ENCODE peak calls at places on chromosomes 1 and 21, in seven cellular contexts. One of them, this sample, is unnamed.

GRCh38 chr1:200302192-200302892 is 107.5 kb downstream of the ZNF281 start:
- DNase-seq in CD8-positive, alpha-beta memory T cell: peak
- DNase-seq in fibroblast of lung: peak
- DNase-seq in activated CD8-positive, alpha-beta memory T cell treated with anti-CD3 and anti-CD28 coated beads, Interleukin-2, amount 10 ng/mL, durations not matched to agents 7 days and 5 days: peak
- DNase-seq in EH: peak
- DNase-seq in effector memory CD8-positive, alpha-beta T cell: peak
- DNase-seq in NAMALWA: peak
- DNase-seq in this sample: no peak

GRCh38 chr1:1826356-1827088 is 48.3 kb upstream of the NADK start:
- DNase-seq in EH: peak
- DNase-seq in NAMALWA: no peak
- DNase-seq in fibroblast of lung: peak
- DNase-seq in activated CD8-positive, alpha-beta memory T cell treated with anti-CD3 and anti-CD28 coated beads, Interleukin-2, amount 10 ng/mL, durations not matched to agents 7 days and 5 days: no peak
- DNase-seq in CD8-positive, alpha-beta memory T cell: no peak
- DNase-seq in effector memory CD8-positive, alpha-beta T cell: no peak
- DNase-seq in this sample: no peak

GRCh38 chr1:101178341-101178687 is 58.5 kb upstream of the S1PR1 start:
- DNase-seq in activated CD8-positive, alpha-beta memory T cell treated with anti-CD3 and anti-CD28 coated beads, Interleukin-2, amount 10 ng/mL, durations not matched to agents 7 days and 5 days: no peak
- DNase-seq in CD8-positive, alpha-beta memory T cell: no peak
- DNase-seq in EH: no peak
- DNase-seq in fibroblast of lung: no peak
- DNase-seq in NAMALWA: no peak
- DNase-seq in effector memory CD8-positive, alpha-beta T cell: no peak
- DNase-seq in this sample: no peak

GRCh38 chr1:87439821-87440220 is 111.1 kb downstream of the LMO4 start:
- DNase-seq in EH: no peak
- DNase-seq in activated CD8-positive, alpha-beta memory T cell treated with anti-CD3 and anti-CD28 coated beads, Interleukin-2, amount 10 ng/mL, durations not matched to agents 7 days and 5 days: no peak
- DNase-seq in effector memory CD8-positive, alpha-beta T cell: no peak
- DNase-seq in CD8-positive, alpha-beta memory T cell: no peak
- DNase-seq in fibroblast of lung: no peak
- DNase-seq in NAMALWA: no peak
- DNase-seq in this sample: no peak

GRCh38 chr1:59163268-59164092 is 133.4 kb upstream of the FGGY start:
- DNase-seq in NAMALWA: no peak
- DNase-seq in CD8-positive, alpha-beta memory T cell: no peak
- DNase-seq in fibroblast of lung: peak
- DNase-seq in effector memory CD8-positive, alpha-beta T cell: no peak
- DNase-seq in EH: peak
- DNase-seq in activated CD8-positive, alpha-beta memory T cell treated with anti-CD3 and anti-CD28 coated beads, Interleukin-2, amount 10 ng/mL, durations not matched to agents 7 days and 5 days: no peak
- DNase-seq in this sample: peak

GRCh38 chr1:226820935-226821718 is 49.3 kb upstream of the PSEN2 start:
- DNase-seq in effector memory CD8-positive, alpha-beta T cell: no peak
- DNase-seq in CD8-positive, alpha-beta memory T cell: no peak
- DNase-seq in activated CD8-positive, alpha-beta memory T cell treated with anti-CD3 and anti-CD28 coated beads, Interleukin-2, amount 10 ng/mL, durations not matched to agents 7 days and 5 days: no peak
- DNase-seq in fibroblast of lung: peak
- DNase-seq in NAMALWA: no peak
- DNase-seq in EH: peak
- DNase-seq in this sample: peak

GRCh38 chr1:146034976-146035469 is 13.5 kb upstream of the HJV start:
- DNase-seq in fibroblast of lung: no peak
- DNase-seq in effector memory CD8-positive, alpha-beta T cell: no peak
- DNase-seq in CD8-positive, alpha-beta memory T cell: no peak
- DNase-seq in NAMALWA: no peak
- DNase-seq in EH: peak
- DNase-seq in activated CD8-positive, alpha-beta memory T cell treated with anti-CD3 and anti-CD28 coated beads, Interleukin-2, amount 10 ng/mL, durations not matched to agents 7 days and 5 days: no peak
- DNase-seq in this sample: no peak

GRCh38 chr1:161486806-161487482 is 18.3 kb upstream of the FCGR2A start:
- DNase-seq in CD8-positive, alpha-beta memory T cell: peak
- DNase-seq in NAMALWA: peak
- DNase-seq in activated CD8-positive, alpha-beta memory T cell treated with anti-CD3 and anti-CD28 coated beads, Interleukin-2, amount 10 ng/mL, durations not matched to agents 7 days and 5 days: peak
- DNase-seq in effector memory CD8-positive, alpha-beta T cell: peak
- DNase-seq in EH: peak
- DNase-seq in fibroblast of lung: peak
- DNase-seq in this sample: no peak

GRCh38 chr1:40986328-40986783 is 6.9 kb downstream of the CTPS1 start:
- DNase-seq in NAMALWA: no peak
- DNase-seq in activated CD8-positive, alpha-beta memory T cell treated with anti-CD3 and anti-CD28 coated beads, Interleukin-2, amount 10 ng/mL, durations not matched to agents 7 days and 5 days: no peak
- DNase-seq in EH: no peak
- DNase-seq in fibroblast of lung: no peak
- DNase-seq in CD8-positive, alpha-beta memory T cell: no peak
- DNase-seq in effector memory CD8-positive, alpha-beta T cell: no peak
- DNase-seq in this sample: no peak

GRCh38 chr21:46284077-46284644 is 1.2 kb downstream of the MCM3AP start:
- DNase-seq in effector memory CD8-positive, alpha-beta T cell: no peak
- DNase-seq in EH: no peak
- DNase-seq in fibroblast of lung: no peak
- DNase-seq in NAMALWA: no peak
- DNase-seq in CD8-positive, alpha-beta memory T cell: no peak
- DNase-seq in activated CD8-positive, alpha-beta memory T cell treated with anti-CD3 and anti-CD28 coated beads, Interleukin-2, amount 10 ng/mL, durations not matched to agents 7 days and 5 days: no peak
- DNase-seq in this sample: no peak

GRCh38 chr1:156811171-156811570 is 5.5 kb downstream of the SH2D2A start:
- DNase-seq in NAMALWA: no peak
- DNase-seq in fibroblast of lung: no peak
- DNase-seq in CD8-positive, alpha-beta memory T cell: no peak
- DNase-seq in EH: no peak
- DNase-seq in effector memory CD8-positive, alpha-beta T cell: no peak
- DNase-seq in activated CD8-positive, alpha-beta memory T cell treated with anti-CD3 and anti-CD28 coated beads, Interleukin-2, amount 10 ng/mL, durations not matched to agents 7 days and 5 days: no peak
- DNase-seq in this sample: no peak

This sample was measured in esophagus muscularis mucosa.